ENCODE peak calls at places on chromosomes 16 and 17, in four cellular contexts. K is K562, U is GM12878, N is HL-60. T is an unnamed sample.

GRCh38 chr16:2969545-2970521 is 685 bp downstream of the PAQR4 start:
- DNase-seq in U (no peak), K (peak; percentile 85), N (peak; percentile 88), T (peak; percentile 93)

GRCh38 chr16:62478903-62479458 is 442.7 kb upstream of the CDH8 start:
- DNase-seq in K (no peak), U (no peak), N (no peak), T (no peak)

GRCh38 chr17:36675250-36675649 is 73.9 kb downstream of the MRM1 start:
- DNase-seq in N (peak; percentile 25), K (no peak), U (no peak), T (no peak)

GRCh38 chr17:19651461-19652238 is 3.1 kb downstream of the ALDH3A2 start:
- DNase-seq in K (no peak), N (no peak), U (no peak), T (no peak)

GRCh38 chr16:74698220-74698619 is 2.4 kb downstream of the MLKL start:
- DNase-seq in U (peak; percentile 45), N (no peak), K (no peak), T (no peak)

GRCh38 chr17:3551189-3551588 is 6.4 kb downstream of the TRPV3 start:
- DNase-seq in K (no peak), U (no peak), N (no peak), T (no peak)

GRCh38 chr16:78851266-78851665 is 749.3 kb downstream of the MAF start:
- DNase-seq in K (no peak), U (no peak), N (no peak), T (no peak)

GRCh38 chr17:81456798-81457197 is 55.8 kb downstream of the ACTG1 start:
- DNase-seq in U (no peak), K (no peak), N (no peak), T (no peak)

GRCh38 chr17:47839899-47840741 is 953 bp downstream of the SCRN2 start:
- DNase-seq in N (no peak), K (no peak), U (no peak), T (no peak)

GRCh38 chr17:2707721-2708584 is 3.6 kb downstream of the CLUH start:
- DNase-seq in K (peak; percentile 34), U (no peak), N (no peak), T (no peak)

GRCh38 chr16:29315046-29315445 is 91.5 kb downstream of the NPIPB11 start:
- DNase-seq in K (no peak), U (no peak), N (no peak), T (no peak)

GRCh38 chr17:42908872-42909700 is 8.5 kb downstream of the G6PC1 start:
- DNase-seq in N (no peak), K (no peak), U (no peak), T (no peak)

GRCh38 chr17:73833779-73834613 is 189.8 kb upstream of the SDK2 start:
- DNase-seq in K (no peak), N (no peak), U (no peak), T (no peak)

GRCh38 chr17:40984226-40984625 is at the start of gene KRT40:
- DNase-seq in K (no peak), U (no peak), N (no peak), T (no peak)

GRCh38 chr16:71929048-71929447 is 33.7 kb downstream of the IST1 start:
- DNase-seq in N (no peak), K (no peak), U (no peak), T (no peak)

GRCh38 chr17:56319531-56319930 is 166.3 kb downstream of the ANKFN1 start:
- DNase-seq in K (peak; percentile 20), N (peak; percentile 53), U (peak; percentile 2), T (peak; percentile 5)

GRCh38 chr16:67533024-67533560 is 4.5 kb downstream of the RIPOR1 start:
- DNase-seq in U (no peak), N (no peak), K (no peak), T (no peak)

GRCh38 chr17:28394717-28395116 is 11.3 kb downstream of the SLC46A1 start:
- DNase-seq in K (no peak), U (no peak), N (no peak), T (no peak)

GRCh38 chr17:82892869-82893565 is 53.2 kb upstream of the ZNF750 start:
- DNase-seq in N (no peak), U (no peak), K (no peak), T (no peak)

GRCh38 chr16:715448-716249 is 731 bp downstream of the METRN start:
- DNase-seq in K (peak; percentile 68), U (no peak), N (no peak), T (no peak)

GRCh38 chr17:2703181-2703580 is 8.4 kb downstream of the CLUH start:
- DNase-seq in N (no peak), U (no peak), K (no peak), T (no peak)

GRCh38 chr16:88669986-88670385 is 7.1 kb upstream of the MVD start:
- DNase-seq in N (no peak), K (no peak), U (no peak), T (no peak)

GRCh38 chr16:76318565-76318964 is 41.4 kb downstream of the CNTNAP4 start:
- DNase-seq in K (no peak), N (no peak), U (no peak), T (no peak)

GRCh38 chr17:69967910-69968411 is 107.1 kb upstream of the KCNJ16 start:
- DNase-seq in N (no peak), K (no peak), U (no peak), T (no peak)

GRCh38 chr16:66454751-66455150 is 27.7 kb downstream of the BEAN1 start:
- DNase-seq in U (no peak), K (no peak), N (no peak), T (no peak)

GRCh38 chr16:24681793-24682192 is 47.7 kb upstream of the TNRC6A start:
- DNase-seq in N (no peak), K (no peak), U (no peak), T (no peak)

GRCh38 chr17:50270430-50271172 is 3.7 kb upstream of the TMEM92 start:
- DNase-seq in K (peak; percentile 5), N (no peak), U (no peak), T (no peak)

GRCh38 chr16:88681709-88682451 is 4.4 kb downstream of the SNAI3 start:
- DNase-seq in K (no peak), N (peak; percentile 86), U (peak; percentile 84), T (peak; percentile 92)

GRCh38 chr17:1043601-1044251 is 46.8 kb downstream of the TIMM22 start:
- DNase-seq in N (no peak), U (no peak), K (no peak), T (no peak)

GRCh38 chr17:45246861-45247428 is 14.9 kb downstream of the SPATA32 start:
- DNase-seq in N (peak; percentile 30), U (no peak), K (peak; percentile 57), T (peak; percentile 73)

GRCh38 chr16:75483222-75483621 is 12.0 kb downstream of the CHST6 start:
- DNase-seq in N (no peak), U (no peak), K (no peak), T (no peak)

GRCh38 chr17:4310349-4311060 is 46.7 kb upstream of the ANKFY1 start:
- DNase-seq in K (no peak), U (no peak), N (no peak), T (no peak)

GRCh38 chr16:74448990-74449389 is 27.7 kb upstream of the CLEC18B start:
- DNase-seq in N (peak; percentile 23), U (no peak), K (peak; percentile 5), T (no peak)

GRCh38 chr17:17350491-17351355 is 47.5 kb downstream of the NT5M start:
- DNase-seq in U (no peak), N (no peak), K (no peak), T (no peak)

GRCh38 chr17:47276868-47277267 is 23.2 kb downstream of the ITGB3 start:
- DNase-seq in N (no peak), K (no peak), U (no peak), T (no peak)

GRCh38 chr16:46650224-46650623 is 29.0 kb upstream of the SHCBP1 start:
- DNase-seq in U (no peak), N (no peak), K (no peak), T (no peak)

GRCh38 chr17:46978489-46979022 is 497 bp downstream of the RPRML start:
- DNase-seq in N (no peak), U (no peak), K (no peak), T (peak; percentile 34)

GRCh38 chr16:14013571-14014283 is 57.4 kb upstream of the MRTFB start:
- DNase-seq in U (no peak), N (no peak), K (no peak), T (no peak)
- TF ChIP-seq POLR2AphosphoS5 in U (no peak), N (no peak), K (no peak), T (no peak)

GRCh38 chr17:31339906-31340661 is 18.7 kb upstream of the EVI2A start:
- DNase-seq in U (no peak), K (peak; percentile 71), N (no peak), T (no peak)
- TF ChIP-seq SPI1 in U (no peak), K (no peak), N (no peak), T (no peak)

DNA sequence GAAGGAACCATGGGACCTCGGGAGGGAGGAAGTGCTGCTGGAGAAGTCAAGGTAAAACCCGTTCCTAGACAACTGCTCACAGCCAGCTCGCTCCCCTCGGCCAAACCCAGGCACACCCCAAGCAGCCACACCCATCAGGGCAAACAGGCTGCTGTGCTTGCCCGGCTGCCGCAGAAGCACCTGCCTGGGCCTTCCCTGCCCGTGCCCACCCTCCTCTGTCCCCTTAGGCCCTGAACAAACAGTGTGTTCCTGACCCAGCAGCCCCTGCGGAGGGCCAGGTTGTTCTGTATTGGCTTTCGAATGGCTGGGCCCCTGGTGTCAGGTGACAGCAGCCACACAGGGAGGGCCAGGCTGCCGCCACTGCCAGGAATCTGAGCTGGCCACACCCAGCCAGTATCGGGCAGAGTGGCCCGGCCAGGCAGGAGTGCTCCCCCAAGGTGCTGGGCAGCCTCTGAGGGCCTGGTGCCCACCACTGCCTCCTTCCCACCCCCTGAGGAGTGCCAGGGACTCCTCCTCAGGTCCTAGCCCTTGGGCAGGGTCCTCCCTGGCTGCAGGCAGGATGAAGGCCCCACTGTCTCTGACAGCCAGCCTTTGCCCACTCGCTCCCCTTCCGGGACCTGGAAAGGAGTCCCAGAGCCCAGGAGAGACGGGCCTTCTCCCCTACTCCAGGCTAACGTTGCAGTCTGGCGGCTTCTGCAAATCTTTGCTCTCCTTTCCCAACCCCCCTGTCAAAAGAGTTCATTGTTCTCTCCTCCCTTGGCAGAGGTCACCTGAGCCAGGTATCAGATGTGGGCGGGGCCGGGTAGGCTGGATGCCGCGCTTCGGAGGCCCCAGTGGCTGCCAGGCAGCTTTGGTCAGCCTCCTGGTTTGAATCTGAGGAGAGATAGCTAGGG is 24.0 kb downstream of the LLGL2 start:
- DNase-seq in N (no peak), K (no peak), U (no peak), T (no peak)
- TF ChIP-seq POLR2AphosphoS5 in N (no peak), K (no peak), U (no peak), T (no peak)

GRCh38 chr17:77606865-77607210 is 351.7 kb upstream of the TNRC6C start:
- DNase-seq in K (no peak), U (no peak), N (no peak), T (no peak)

GRCh38 chr17:77606146-77606864 is 352.2 kb upstream of the TNRC6C start:
- DNase-seq in K (no peak), U (no peak), N (no peak), T (no peak)

GRCh38 chr17:77602062-77602746 is 356.3 kb upstream of the TNRC6C start:
- DNase-seq in N (no peak), U (no peak), K (no peak), T (no peak)

GRCh38 chr17:77602883-77603640 is 355.4 kb upstream of the TNRC6C start:
- DNase-seq in K (no peak), N (no peak), U (no peak), T (no peak)

GRCh38 chr17:77604301-77605031 is 354.0 kb upstream of the TNRC6C start:
- DNase-seq in N (no peak), K (no peak), U (no peak), T (no peak)
- TF ChIP-seq SPI1 in N (no peak), K (no peak), U (no peak), T (no peak)

GRCh38 chr17:13118311-13118710 is 100.5 kb upstream of the ELAC2 start:
- DNase-seq in K (no peak), N (no peak), U (no peak), T (no peak)
- TF ChIP-seq POLR2AphosphoS5 in K (no peak), N (no peak), U (no peak), T (no peak)

T was measured in GM12891.